ENCODE peak calls at places on chromosomes 6 and 20, in nine cellular contexts. One of them, this sample, is unnamed. For H3K4me1, the result is how much of the 10 kb centered on the place peaks cover.

GRCh38 chr6:112235956-112236355 is 18.4 kb downstream of the LAMA4 start:
- DNase-seq in mucosa of descending colon: no peak
- DNase-seq in psoas muscle: no peak
- DNase-seq in BE2C: no peak
- DNase-seq in A549: no peak
- DNase-seq in transverse colon: no peak
- DNase-seq in Peyer's patch: no peak
- DNase-seq in Caco-2: no peak
- DNase-seq in kidney: no peak
- DNase-seq in this sample: no peak

GRCh38 chr20:48841861-48842529 is 14.2 kb upstream of the PREX1 start:
- DNase-seq in Peyer's patch: no peak
- DNase-seq in mucosa of descending colon: no peak
- DNase-seq in transverse colon: no peak
- DNase-seq in kidney: no peak
- DNase-seq in Caco-2: no peak
- DNase-seq in psoas muscle: no peak
- DNase-seq in A549: peak
- DNase-seq in BE2C: no peak
- DNase-seq in this sample: no peak

GRCh38 chr6:64012351-64013060 is 376.9 kb downstream of the PHF3 start:
- DNase-seq in mucosa of descending colon: no peak
- DNase-seq in A549: peak
- DNase-seq in psoas muscle: no peak
- DNase-seq in transverse colon: peak
- DNase-seq in Caco-2: peak
- DNase-seq in kidney: no peak
- DNase-seq in Peyer's patch: peak
- DNase-seq in BE2C: peak
- DNase-seq in this sample: peak

GRCh38 chr6:122832515-122833228 is 43.6 kb downstream of the SMPDL3A start:
- DNase-seq in psoas muscle: no peak
- DNase-seq in mucosa of descending colon: no peak
- DNase-seq in Peyer's patch: no peak
- DNase-seq in transverse colon: no peak
- DNase-seq in BE2C: no peak
- DNase-seq in A549: no peak
- DNase-seq in kidney: no peak
- DNase-seq in Caco-2: no peak
- DNase-seq in this sample: no peak

GRCh38 chr6:90537723-90538407 is 49.0 kb downstream of the MAP3K7 start:
- DNase-seq in Caco-2: no peak
- DNase-seq in BE2C: no peak
- DNase-seq in transverse colon: no peak
- DNase-seq in Peyer's patch: no peak
- DNase-seq in A549: no peak
- DNase-seq in kidney: no peak
- DNase-seq in mucosa of descending colon: no peak
- DNase-seq in psoas muscle: no peak
- DNase-seq in this sample: no peak

GRCh38 chr6:41072836-41073202 is at the start of gene NFYA:
- DNase-seq in Peyer's patch: peak
- DNase-seq in BE2C: no peak
- DNase-seq in mucosa of descending colon: no peak
- DNase-seq in Caco-2: no peak
- DNase-seq in psoas muscle: no peak
- DNase-seq in transverse colon: peak
- DNase-seq in A549: no peak
- DNase-seq in kidney: peak
- DNase-seq in this sample: no peak

GRCh38 chr6:126143650-126144260 is 157.4 kb downstream of the TRMT11 start:
- DNase-seq in A549: no peak
- DNase-seq in psoas muscle: no peak
- DNase-seq in transverse colon: no peak
- DNase-seq in BE2C: no peak
- DNase-seq in mucosa of descending colon: no peak
- DNase-seq in Caco-2: no peak
- DNase-seq in Peyer's patch: no peak
- DNase-seq in kidney: no peak
- DNase-seq in this sample: no peak

GRCh38 chr6:112189494-112189893 is 64.9 kb downstream of the LAMA4 start:
- DNase-seq in psoas muscle: no peak
- DNase-seq in BE2C: no peak
- DNase-seq in kidney: no peak
- DNase-seq in Peyer's patch: no peak
- DNase-seq in A549: no peak
- DNase-seq in mucosa of descending colon: no peak
- DNase-seq in transverse colon: no peak
- DNase-seq in Caco-2: no peak
- DNase-seq in this sample: no peak

GRCh38 chr6:80094017-80094416 is 12.5 kb upstream of the BCKDHB start:
- DNase-seq in BE2C: no peak
- DNase-seq in Caco-2: peak
- DNase-seq in transverse colon: no peak
- DNase-seq in A549: peak
- DNase-seq in Peyer's patch: no peak
- DNase-seq in mucosa of descending colon: no peak
- DNase-seq in psoas muscle: no peak
- DNase-seq in kidney: no peak
- DNase-seq in this sample: no peak

GRCh38 chr6:109455161-109455501 is 441 bp downstream of the MICAL1 start:
- DNase-seq in transverse colon: peak
- DNase-seq in psoas muscle: no peak
- DNase-seq in Caco-2: peak
- DNase-seq in A549: no peak
- DNase-seq in Peyer's patch: peak
- DNase-seq in BE2C: peak
- DNase-seq in kidney: peak
- DNase-seq in mucosa of descending colon: peak
- DNase-seq in this sample: no peak

GRCh38 chr20:57287007-57287810 is 20.8 kb upstream of the BMP7 start:
- DNase-seq in BE2C: no peak
- DNase-seq in A549: no peak
- DNase-seq in mucosa of descending colon: no peak
- DNase-seq in Peyer's patch: no peak
- DNase-seq in Caco-2: peak
- DNase-seq in kidney: peak
- DNase-seq in psoas muscle: no peak
- DNase-seq in transverse colon: no peak
- DNase-seq in this sample: no peak
- TF ChIP-seq CTCF in BE2C: no peak
- TF ChIP-seq CTCF in A549: no peak
- TF ChIP-seq CTCF in mucosa of descending colon: no peak
- TF ChIP-seq CTCF in Peyer's patch: no peak
- TF ChIP-seq CTCF in Caco-2: peak
- TF ChIP-seq CTCF in kidney: no peak
- TF ChIP-seq CTCF in psoas muscle: no peak
- TF ChIP-seq CTCF in transverse colon: no peak
- TF ChIP-seq CTCF in this sample: no peak

DNA sequence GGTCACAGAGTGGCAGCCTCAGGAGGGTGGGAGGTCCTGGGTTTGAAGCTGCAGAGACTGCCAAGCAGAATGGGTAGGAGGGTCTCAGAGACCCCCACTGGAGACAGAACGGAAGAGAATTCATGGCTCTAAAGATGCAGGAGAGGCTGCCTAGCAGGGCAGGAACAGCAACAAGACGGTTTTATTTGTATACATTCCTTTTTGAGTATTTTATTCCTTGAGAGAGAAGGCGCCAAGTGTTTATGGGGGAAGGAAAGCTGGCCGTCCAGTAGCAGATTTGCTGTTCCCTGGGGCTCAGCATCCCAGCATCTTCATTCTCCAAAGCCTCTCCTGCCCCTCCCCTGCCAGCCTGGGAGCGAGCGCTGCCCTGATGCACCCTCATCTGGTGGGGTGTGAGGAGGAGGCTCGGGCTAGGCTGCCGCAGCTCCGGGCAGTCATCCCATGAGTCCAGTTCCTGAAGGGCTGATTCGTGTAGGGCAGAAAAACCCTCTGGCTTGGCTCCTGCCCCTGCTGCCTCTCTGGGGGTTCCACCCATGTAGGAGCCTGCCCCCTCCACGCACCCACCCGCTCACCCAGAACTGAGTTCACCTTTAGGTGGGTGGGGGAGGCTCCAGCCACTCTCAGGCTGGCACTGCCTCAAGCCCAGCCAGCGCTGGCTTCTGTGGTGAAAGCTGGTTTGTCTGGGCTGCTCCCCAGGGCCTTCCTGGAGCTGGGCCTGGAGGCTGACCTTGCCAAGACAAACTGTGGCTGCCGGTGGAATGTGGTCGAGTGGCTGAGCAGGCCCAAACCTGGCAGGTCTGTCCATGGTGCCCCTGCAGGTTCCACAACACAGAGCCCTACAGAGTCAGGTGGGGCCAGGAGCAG is 32.4 kb downstream of the CPXM1 start:
- DNase-seq in psoas muscle: no peak
- DNase-seq in mucosa of descending colon: no peak
- DNase-seq in A549: no peak
- DNase-seq in Caco-2: no peak
- DNase-seq in BE2C: no peak
- DNase-seq in transverse colon: no peak
- DNase-seq in Peyer's patch: no peak
- DNase-seq in kidney: peak
- DNase-seq in this sample: peak
- H3K4me1 ChIP-seq in psoas muscle: under half
- H3K4me1 ChIP-seq in mucosa of descending colon: under half
- H3K4me1 ChIP-seq in A549: under half
- H3K4me1 ChIP-seq in Caco-2: under half
- H3K4me1 ChIP-seq in BE2C: under half
- H3K4me1 ChIP-seq in transverse colon: under half
- H3K4me1 ChIP-seq in Peyer's patch: under half
- H3K4me1 ChIP-seq in kidney: under half
- H3K4me1 ChIP-seq in this sample: under half

GRCh38 chr6:73796881-73797280 is 100.9 kb downstream of the CD109 start:
- DNase-seq in kidney: no peak
- DNase-seq in Caco-2: no peak
- DNase-seq in A549: no peak
- DNase-seq in Peyer's patch: no peak
- DNase-seq in BE2C: no peak
- DNase-seq in transverse colon: no peak
- DNase-seq in mucosa of descending colon: no peak
- DNase-seq in psoas muscle: no peak
- DNase-seq in this sample: no peak

GRCh38 chr6:73800997-73801396 is 105.0 kb downstream of the CD109 start:
- DNase-seq in BE2C: no peak
- DNase-seq in kidney: no peak
- DNase-seq in transverse colon: no peak
- DNase-seq in Caco-2: no peak
- DNase-seq in A549: no peak
- DNase-seq in psoas muscle: no peak
- DNase-seq in Peyer's patch: no peak
- DNase-seq in mucosa of descending colon: no peak
- DNase-seq in this sample: no peak

GRCh38 chr6:73801652-73802268 is 105.8 kb downstream of the CD109 start:
- DNase-seq in transverse colon: no peak
- DNase-seq in Peyer's patch: no peak
- DNase-seq in BE2C: no peak
- DNase-seq in A549: no peak
- DNase-seq in Caco-2: no peak
- DNase-seq in psoas muscle: no peak
- DNase-seq in mucosa of descending colon: no peak
- DNase-seq in kidney: no peak
- DNase-seq in this sample: no peak

GRCh38 chr6:73797861-73798260 is 101.9 kb downstream of the CD109 start:
- DNase-seq in Caco-2: no peak
- DNase-seq in transverse colon: no peak
- DNase-seq in mucosa of descending colon: no peak
- DNase-seq in kidney: no peak
- DNase-seq in Peyer's patch: no peak
- DNase-seq in A549: no peak
- DNase-seq in BE2C: no peak
- DNase-seq in psoas muscle: no peak
- DNase-seq in this sample: no peak

DNA sequence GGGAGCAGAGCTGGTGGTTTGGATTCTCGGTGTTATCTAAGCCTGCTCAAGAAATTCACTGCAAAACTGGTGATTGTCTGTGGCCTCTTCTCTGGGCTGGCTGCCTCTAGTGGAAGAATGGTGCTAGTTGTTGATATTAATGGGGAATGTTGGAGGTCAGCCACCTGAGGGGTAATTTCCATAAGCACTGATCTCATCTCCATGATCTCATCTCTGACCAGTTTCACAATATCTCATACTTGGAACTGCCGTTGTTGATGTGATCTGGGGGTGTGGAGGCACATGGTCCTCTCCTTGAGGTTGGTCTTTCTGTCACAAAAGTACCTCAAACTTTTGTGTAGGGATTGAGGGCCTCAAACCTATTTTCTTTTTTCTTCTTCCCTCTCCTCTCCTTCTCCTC is 102.6 kb downstream of the CD109 start:
- DNase-seq in transverse colon: peak
- DNase-seq in A549: peak
- DNase-seq in psoas muscle: no peak
- DNase-seq in Caco-2: peak
- DNase-seq in BE2C: no peak
- DNase-seq in Peyer's patch: peak
- DNase-seq in mucosa of descending colon: no peak
- DNase-seq in kidney: no peak
- DNase-seq in this sample: peak
- TF ChIP-seq CTCF in transverse colon: no peak
- TF ChIP-seq CTCF in A549: no peak
- TF ChIP-seq CTCF in psoas muscle: peak
- TF ChIP-seq CTCF in Caco-2: peak
- TF ChIP-seq CTCF in BE2C: no peak
- TF ChIP-seq CTCF in Peyer's patch: no peak
- TF ChIP-seq CTCF in mucosa of descending colon: no peak
- TF ChIP-seq CTCF in kidney: peak
- TF ChIP-seq CTCF in this sample: peak

GRCh38 chr6:75416443-75416842 is 77.2 kb downstream of the FILIP1 start:
- DNase-seq in Caco-2: no peak
- DNase-seq in mucosa of descending colon: no peak
- DNase-seq in transverse colon: no peak
- DNase-seq in kidney: no peak
- DNase-seq in psoas muscle: no peak
- DNase-seq in Peyer's patch: no peak
- DNase-seq in A549: no peak
- DNase-seq in BE2C: no peak
- DNase-seq in this sample: no peak

GRCh38 chr6:75412937-75413662 is 80.5 kb downstream of the FILIP1 start:
- DNase-seq in psoas muscle: no peak
- DNase-seq in transverse colon: no peak
- DNase-seq in Peyer's patch: no peak
- DNase-seq in kidney: no peak
- DNase-seq in Caco-2: no peak
- DNase-seq in mucosa of descending colon: no peak
- DNase-seq in BE2C: no peak
- DNase-seq in A549: peak
- DNase-seq in this sample: no peak

GRCh38 chr6:75415804-75416203 is 77.8 kb downstream of the FILIP1 start:
- DNase-seq in transverse colon: no peak
- DNase-seq in kidney: no peak
- DNase-seq in Caco-2: no peak
- DNase-seq in mucosa of descending colon: no peak
- DNase-seq in A549: no peak
- DNase-seq in Peyer's patch: no peak
- DNase-seq in psoas muscle: no peak
- DNase-seq in BE2C: no peak
- DNase-seq in this sample: no peak

GRCh38 chr6:75418233-75418632 is 75.4 kb downstream of the FILIP1 start:
- DNase-seq in Peyer's patch: no peak
- DNase-seq in BE2C: no peak
- DNase-seq in psoas muscle: no peak
- DNase-seq in kidney: no peak
- DNase-seq in Caco-2: no peak
- DNase-seq in mucosa of descending colon: no peak
- DNase-seq in transverse colon: no peak
- DNase-seq in A549: peak
- DNase-seq in this sample: no peak

GRCh38 chr6:75414445-75415021 is 79.1 kb downstream of the FILIP1 start:
- DNase-seq in kidney: no peak
- DNase-seq in BE2C: no peak
- DNase-seq in Peyer's patch: no peak
- DNase-seq in transverse colon: no peak
- DNase-seq in psoas muscle: no peak
- DNase-seq in A549: no peak
- DNase-seq in Caco-2: no peak
- DNase-seq in mucosa of descending colon: no peak
- DNase-seq in this sample: no peak
- H3K4me1 ChIP-seq in kidney: under half
- H3K4me1 ChIP-seq in BE2C: under half
- H3K4me1 ChIP-seq in Peyer's patch: under half
- H3K4me1 ChIP-seq in transverse colon: under half
- H3K4me1 ChIP-seq in psoas muscle: half or more
- H3K4me1 ChIP-seq in A549: half or more
- H3K4me1 ChIP-seq in Caco-2: under half
- H3K4me1 ChIP-seq in mucosa of descending colon: under half
- H3K4me1 ChIP-seq in this sample: under half